ENCODE peak calls at places on chromosome 15, in four cellular contexts. One of them, this sample, is unnamed.

GRCh38 chr15:92495468-92495867 is 101.8 kb downstream of the ST8SIA2 start:
- DNase-seq in iris pigment epithelial cell: no peak
- DNase-seq in HL-60: no peak
- DNase-seq in posterior cingulate gyrus: no peak
- DNase-seq in this sample: no peak

GRCh38 chr15:46034755-46035154 is 399.9 kb downstream of the SQOR start:
- DNase-seq in iris pigment epithelial cell: no peak
- DNase-seq in HL-60: no peak
- DNase-seq in posterior cingulate gyrus: no peak
- DNase-seq in this sample: no peak

GRCh38 chr15:99155961-99156443 is 51.1 kb downstream of the SYNM start:
- DNase-seq in iris pigment epithelial cell: peak; percentile 59
- DNase-seq in HL-60: peak; percentile 2
- DNase-seq in posterior cingulate gyrus: no peak
- DNase-seq in this sample: no peak

GRCh38 chr15:43096411-43096810 is 9.4 kb downstream of the UBR1 start:
- DNase-seq in iris pigment epithelial cell: no peak
- DNase-seq in HL-60: no peak
- DNase-seq in posterior cingulate gyrus: no peak
- DNase-seq in this sample: no peak

GRCh38 chr15:85000189-85000864 is 18.7 kb downstream of the PDE8A start:
- DNase-seq in iris pigment epithelial cell: peak; percentile 86
- DNase-seq in HL-60: no peak
- DNase-seq in posterior cingulate gyrus: no peak
- DNase-seq in this sample: no peak

GRCh38 chr15:57048930-57049550 is 130.6 kb downstream of the TCF12 start:
- DNase-seq in iris pigment epithelial cell: peak; percentile 56
- DNase-seq in HL-60: no peak
- DNase-seq in posterior cingulate gyrus: no peak
- DNase-seq in this sample: no peak

GRCh38 chr15:38623744-38624143 is 59.1 kb upstream of the RASGRP1 start:
- DNase-seq in iris pigment epithelial cell: no peak
- DNase-seq in HL-60: no peak
- DNase-seq in posterior cingulate gyrus: no peak
- DNase-seq in this sample: no peak

GRCh38 chr15:75542386-75542797 is 36.7 kb downstream of the PTPN9 start:
- DNase-seq in iris pigment epithelial cell: no peak
- DNase-seq in HL-60: no peak
- DNase-seq in posterior cingulate gyrus: no peak
- DNase-seq in this sample: no peak

GRCh38 chr15:70523192-70523591 is 240.2 kb downstream of the UACA start:
- DNase-seq in iris pigment epithelial cell: no peak
- DNase-seq in HL-60: no peak
- DNase-seq in posterior cingulate gyrus: no peak
- DNase-seq in this sample: no peak

GRCh38 chr15:63971427-63971805 is 74.9 kb downstream of the DAPK2 start:
- DNase-seq in iris pigment epithelial cell: no peak
- DNase-seq in HL-60: no peak
- DNase-seq in posterior cingulate gyrus: peak; percentile 59
- DNase-seq in this sample: no peak

GRCh38 chr15:43091859-43092258 is 14.0 kb downstream of the UBR1 start:
- DNase-seq in iris pigment epithelial cell: no peak
- DNase-seq in HL-60: no peak
- DNase-seq in posterior cingulate gyrus: no peak
- DNase-seq in this sample: no peak

GRCh38 chr15:26894181-26894580 is 27.3 kb downstream of the GABRA5 start:
- DNase-seq in iris pigment epithelial cell: no peak
- DNase-seq in HL-60: no peak
- DNase-seq in posterior cingulate gyrus: no peak
- DNase-seq in this sample: no peak

GRCh38 chr15:83654379-83655236 is 685 bp downstream of the ADAMTSL3 start:
- DNase-seq in iris pigment epithelial cell: no peak
- DNase-seq in HL-60: no peak
- DNase-seq in posterior cingulate gyrus: peak; percentile 83
- DNase-seq in this sample: no peak

GRCh38 chr15:28936081-28936480 is 50.3 kb downstream of the APBA2 start:
- DNase-seq in iris pigment epithelial cell: no peak
- DNase-seq in HL-60: no peak
- DNase-seq in posterior cingulate gyrus: peak; percentile 87
- DNase-seq in this sample: no peak

GRCh38 chr15:64521201-64521600 is 60.8 kb downstream of the ZNF609 start:
- DNase-seq in iris pigment epithelial cell: no peak
- DNase-seq in HL-60: no peak
- DNase-seq in posterior cingulate gyrus: no peak
- DNase-seq in this sample: no peak

GRCh38 chr15:75107905-75108838 is 84.8 kb downstream of the PPCDC start:
- DNase-seq in iris pigment epithelial cell: peak; percentile 87
- DNase-seq in HL-60: peak; percentile 80
- DNase-seq in posterior cingulate gyrus: no peak
- DNase-seq in this sample: no peak

GRCh38 chr15:46502668-46503067 is 867.8 kb downstream of the SQOR start:
- DNase-seq in iris pigment epithelial cell: no peak
- DNase-seq in HL-60: no peak
- DNase-seq in posterior cingulate gyrus: no peak
- DNase-seq in this sample: no peak

GRCh38 chr15:60964527-60964926 is 264.6 kb downstream of the RORA start:
- DNase-seq in iris pigment epithelial cell: no peak
- DNase-seq in HL-60: no peak
- DNase-seq in posterior cingulate gyrus: no peak
- DNase-seq in this sample: no peak

GRCh38 chr15:31297221-31297879 is 29.3 kb upstream of the KLF13 start:
- DNase-seq in iris pigment epithelial cell: no peak
- DNase-seq in HL-60: no peak
- DNase-seq in posterior cingulate gyrus: no peak
- DNase-seq in this sample: no peak

GRCh38 chr15:78944202-78944625 is 632 bp downstream of the CTSH start:
- DNase-seq in iris pigment epithelial cell: no peak
- DNase-seq in HL-60: no peak
- DNase-seq in posterior cingulate gyrus: peak; percentile 78
- DNase-seq in this sample: no peak

GRCh38 chr15:60854858-60855568 is 374.1 kb downstream of the RORA start:
- DNase-seq in iris pigment epithelial cell: peak; percentile 70
- DNase-seq in HL-60: no peak
- DNase-seq in posterior cingulate gyrus: no peak
- DNase-seq in this sample: no peak

GRCh38 chr15:58748787-58749531 is 548 bp downstream of the ADAM10 start:
- DNase-seq in iris pigment epithelial cell: peak; percentile 61
- DNase-seq in HL-60: no peak
- DNase-seq in posterior cingulate gyrus: peak; percentile 92
- DNase-seq in this sample: peak; percentile 55

GRCh38 chr15:73599934-73600333 is 33.3 kb downstream of the NPTN start:
- DNase-seq in iris pigment epithelial cell: peak; percentile 28
- DNase-seq in HL-60: no peak
- DNase-seq in posterior cingulate gyrus: no peak
- DNase-seq in this sample: no peak

GRCh38 chr15:58042006-58042405 is 23.5 kb downstream of the ALDH1A2 start:
- DNase-seq in iris pigment epithelial cell: no peak
- DNase-seq in HL-60: no peak
- DNase-seq in posterior cingulate gyrus: no peak
- DNase-seq in this sample: no peak

GRCh38 chr15:90910441-90911301 is 7.6 kb downstream of the MAN2A2 start:
- DNase-seq in iris pigment epithelial cell: no peak
- DNase-seq in HL-60: no peak
- DNase-seq in posterior cingulate gyrus: peak; percentile 67
- DNase-seq in this sample: no peak

GRCh38 chr15:89307046-89307587 is 27.5 kb downstream of the POLG start:
- DNase-seq in iris pigment epithelial cell: peak; percentile 53
- DNase-seq in HL-60: no peak
- DNase-seq in posterior cingulate gyrus: no peak
- DNase-seq in this sample: no peak

GRCh38 chr15:98722209-98722608 is 73.9 kb downstream of the IGF1R start:
- DNase-seq in iris pigment epithelial cell: no peak
- DNase-seq in HL-60: no peak
- DNase-seq in posterior cingulate gyrus: no peak
- DNase-seq in this sample: no peak

GRCh38 chr15:66952756-66953522 is 112.5 kb upstream of the SMAD3 start:
- DNase-seq in iris pigment epithelial cell: no peak
- DNase-seq in HL-60: no peak
- DNase-seq in posterior cingulate gyrus: no peak
- DNase-seq in this sample: no peak

GRCh38 chr15:85496551-85497545 is 116.4 kb downstream of the AKAP13 start:
- DNase-seq in iris pigment epithelial cell: no peak
- DNase-seq in HL-60: no peak
- DNase-seq in posterior cingulate gyrus: peak; percentile 39
- DNase-seq in this sample: no peak

GRCh38 chr15:52078876-52079700 is 33.5 kb downstream of the BCL2L10 start:
- DNase-seq in iris pigment epithelial cell: peak; percentile 65
- DNase-seq in HL-60: no peak
- DNase-seq in posterior cingulate gyrus: peak; percentile 96
- DNase-seq in this sample: peak; percentile 72

GRCh38 chr15:77047013-77047412 is 23.9 kb downstream of the TSPAN3 start:
- DNase-seq in iris pigment epithelial cell: no peak
- DNase-seq in HL-60: no peak
- DNase-seq in posterior cingulate gyrus: no peak
- DNase-seq in this sample: no peak

GRCh38 chr15:65884511-65884910 is 15.2 kb downstream of the RAB11A start:
- DNase-seq in iris pigment epithelial cell: no peak
- DNase-seq in HL-60: no peak
- DNase-seq in posterior cingulate gyrus: no peak
- DNase-seq in this sample: no peak

GRCh38 chr15:57079446-57079845 is 161.0 kb downstream of the TCF12 start:
- DNase-seq in iris pigment epithelial cell: no peak
- DNase-seq in HL-60: no peak
- DNase-seq in posterior cingulate gyrus: no peak
- DNase-seq in this sample: no peak

GRCh38 chr15:52491460-52491859 is 37.2 kb downstream of the MYO5A start:
- DNase-seq in iris pigment epithelial cell: peak; percentile 39
- DNase-seq in HL-60: no peak
- DNase-seq in posterior cingulate gyrus: no peak
- DNase-seq in this sample: no peak

GRCh38 chr15:66825139-66825538 is 123.1 kb downstream of the SMAD6 start:
- DNase-seq in iris pigment epithelial cell: no peak
- DNase-seq in HL-60: no peak
- DNase-seq in posterior cingulate gyrus: no peak
- DNase-seq in this sample: no peak

This sample was measured in dorsolateral prefrontal cortex.